ENCODE peak calls at places on chromosomes 12 and 14, in ten cellular contexts. One of them, this sample, is unnamed.

GRCh38 chr12:108801736-108802665 is 55.4 kb downstream of the SSH1 start:
- DNase-seq in foreskin fibroblast: peak
- DNase-seq in B cell: no peak
- DNase-seq in head of caudate nucleus: no peak
- DNase-seq in mammary epithelial cell: no peak
- DNase-seq in Panc1: no peak
- DNase-seq in GM19239: no peak
- DNase-seq in colonic mucosa: peak
- DNase-seq in HFFc6: peak
- DNase-seq in stimulated activated CD8-positive, alpha-beta memory T cell treated with anti-CD3 and anti-CD28 coated beads, Interleukin-4, amount 100 ng/mL, for 4 hours: no peak
- DNase-seq in this sample: no peak

GRCh38 chr12:116595186-116595585 is 36.0 kb downstream of the MAP1LC3B2 start:
- DNase-seq in colonic mucosa: no peak
- DNase-seq in HFFc6: no peak
- DNase-seq in foreskin fibroblast: peak
- DNase-seq in Panc1: no peak
- DNase-seq in GM19239: no peak
- DNase-seq in stimulated activated CD8-positive, alpha-beta memory T cell treated with anti-CD3 and anti-CD28 coated beads, Interleukin-4, amount 100 ng/mL, for 4 hours: no peak
- DNase-seq in mammary epithelial cell: no peak
- DNase-seq in B cell: no peak
- DNase-seq in head of caudate nucleus: no peak
- DNase-seq in this sample: no peak

GRCh38 chr12:77113971-77114370 is 48.6 kb upstream of the E2F7 start:
- DNase-seq in stimulated activated CD8-positive, alpha-beta memory T cell treated with anti-CD3 and anti-CD28 coated beads, Interleukin-4, amount 100 ng/mL, for 4 hours: no peak
- DNase-seq in foreskin fibroblast: peak
- DNase-seq in B cell: no peak
- DNase-seq in Panc1: no peak
- DNase-seq in HFFc6: no peak
- DNase-seq in GM19239: no peak
- DNase-seq in colonic mucosa: no peak
- DNase-seq in head of caudate nucleus: no peak
- DNase-seq in mammary epithelial cell: no peak
- DNase-seq in this sample: no peak

GRCh38 chr12:10220398-10221077 is 7.9 kb downstream of the GABARAPL1 start:
- DNase-seq in colonic mucosa: peak
- DNase-seq in stimulated activated CD8-positive, alpha-beta memory T cell treated with anti-CD3 and anti-CD28 coated beads, Interleukin-4, amount 100 ng/mL, for 4 hours: no peak
- DNase-seq in foreskin fibroblast: peak
- DNase-seq in GM19239: no peak
- DNase-seq in Panc1: no peak
- DNase-seq in B cell: no peak
- DNase-seq in head of caudate nucleus: peak
- DNase-seq in mammary epithelial cell: peak
- DNase-seq in HFFc6: peak
- DNase-seq in this sample: peak

GRCh38 chr14:86357119-86357518 is 827.2 kb downstream of the FLRT2 start:
- DNase-seq in GM19239: no peak
- DNase-seq in stimulated activated CD8-positive, alpha-beta memory T cell treated with anti-CD3 and anti-CD28 coated beads, Interleukin-4, amount 100 ng/mL, for 4 hours: no peak
- DNase-seq in colonic mucosa: no peak
- DNase-seq in Panc1: no peak
- DNase-seq in mammary epithelial cell: no peak
- DNase-seq in HFFc6: no peak
- DNase-seq in head of caudate nucleus: no peak
- DNase-seq in foreskin fibroblast: no peak
- DNase-seq in B cell: no peak
- DNase-seq in this sample: no peak

GRCh38 chr12:2318286-2318685 is 265.5 kb downstream of the CACNA1C start:
- DNase-seq in HFFc6: no peak
- DNase-seq in head of caudate nucleus: no peak
- DNase-seq in stimulated activated CD8-positive, alpha-beta memory T cell treated with anti-CD3 and anti-CD28 coated beads, Interleukin-4, amount 100 ng/mL, for 4 hours: no peak
- DNase-seq in mammary epithelial cell: no peak
- DNase-seq in Panc1: no peak
- DNase-seq in colonic mucosa: no peak
- DNase-seq in foreskin fibroblast: peak
- DNase-seq in GM19239: no peak
- DNase-seq in B cell: no peak
- DNase-seq in this sample: no peak

GRCh38 chr12:124577986-124578385 is 10.6 kb upstream of the NCOR2 start:
- DNase-seq in stimulated activated CD8-positive, alpha-beta memory T cell treated with anti-CD3 and anti-CD28 coated beads, Interleukin-4, amount 100 ng/mL, for 4 hours: no peak
- DNase-seq in HFFc6: no peak
- DNase-seq in Panc1: no peak
- DNase-seq in foreskin fibroblast: no peak
- DNase-seq in colonic mucosa: no peak
- DNase-seq in GM19239: no peak
- DNase-seq in mammary epithelial cell: peak
- DNase-seq in head of caudate nucleus: no peak
- DNase-seq in B cell: no peak
- DNase-seq in this sample: no peak

GRCh38 chr12:25502071-25502555 is 51.0 kb downstream of the LMNTD1 start:
- DNase-seq in B cell: no peak
- DNase-seq in foreskin fibroblast: no peak
- DNase-seq in mammary epithelial cell: no peak
- DNase-seq in head of caudate nucleus: no peak
- DNase-seq in stimulated activated CD8-positive, alpha-beta memory T cell treated with anti-CD3 and anti-CD28 coated beads, Interleukin-4, amount 100 ng/mL, for 4 hours: no peak
- DNase-seq in HFFc6: no peak
- DNase-seq in GM19239: no peak
- DNase-seq in Panc1: no peak
- DNase-seq in colonic mucosa: no peak
- DNase-seq in this sample: no peak

GRCh38 chr14:85071447-85071846 is 458.5 kb upstream of the FLRT2 start:
- DNase-seq in stimulated activated CD8-positive, alpha-beta memory T cell treated with anti-CD3 and anti-CD28 coated beads, Interleukin-4, amount 100 ng/mL, for 4 hours: no peak
- DNase-seq in foreskin fibroblast: no peak
- DNase-seq in Panc1: no peak
- DNase-seq in mammary epithelial cell: no peak
- DNase-seq in colonic mucosa: peak
- DNase-seq in GM19239: no peak
- DNase-seq in head of caudate nucleus: no peak
- DNase-seq in B cell: no peak
- DNase-seq in HFFc6: no peak
- DNase-seq in this sample: no peak

GRCh38 chr12:29073631-29074239 is 75.3 kb upstream of the FAR2 start:
- DNase-seq in head of caudate nucleus: no peak
- DNase-seq in foreskin fibroblast: peak
- DNase-seq in mammary epithelial cell: peak
- DNase-seq in HFFc6: peak
- DNase-seq in Panc1: peak
- DNase-seq in stimulated activated CD8-positive, alpha-beta memory T cell treated with anti-CD3 and anti-CD28 coated beads, Interleukin-4, amount 100 ng/mL, for 4 hours: no peak
- DNase-seq in GM19239: no peak
- DNase-seq in colonic mucosa: peak
- DNase-seq in B cell: peak
- DNase-seq in this sample: peak

GRCh38 chr14:79476133-79476532 is 735.2 kb downstream of the DIO2 start:
- DNase-seq in HFFc6: no peak
- DNase-seq in foreskin fibroblast: no peak
- DNase-seq in GM19239: no peak
- DNase-seq in stimulated activated CD8-positive, alpha-beta memory T cell treated with anti-CD3 and anti-CD28 coated beads, Interleukin-4, amount 100 ng/mL, for 4 hours: no peak
- DNase-seq in head of caudate nucleus: no peak
- DNase-seq in Panc1: no peak
- DNase-seq in B cell: no peak
- DNase-seq in colonic mucosa: no peak
- DNase-seq in mammary epithelial cell: no peak
- DNase-seq in this sample: no peak

GRCh38 chr12:2634481-2634880 is 160.3 kb upstream of the FKBP4 start:
- DNase-seq in Panc1: no peak
- DNase-seq in stimulated activated CD8-positive, alpha-beta memory T cell treated with anti-CD3 and anti-CD28 coated beads, Interleukin-4, amount 100 ng/mL, for 4 hours: no peak
- DNase-seq in foreskin fibroblast: peak
- DNase-seq in mammary epithelial cell: no peak
- DNase-seq in B cell: no peak
- DNase-seq in head of caudate nucleus: no peak
- DNase-seq in HFFc6: no peak
- DNase-seq in GM19239: no peak
- DNase-seq in colonic mucosa: no peak
- DNase-seq in this sample: no peak

GRCh38 chr14:99524804-99525698 is 43.8 kb downstream of the CCNK start:
- DNase-seq in head of caudate nucleus: no peak
- DNase-seq in mammary epithelial cell: no peak
- DNase-seq in foreskin fibroblast: peak
- DNase-seq in colonic mucosa: peak
- DNase-seq in Panc1: no peak
- DNase-seq in B cell: no peak
- DNase-seq in stimulated activated CD8-positive, alpha-beta memory T cell treated with anti-CD3 and anti-CD28 coated beads, Interleukin-4, amount 100 ng/mL, for 4 hours: no peak
- DNase-seq in HFFc6: peak
- DNase-seq in GM19239: no peak
- DNase-seq in this sample: peak

GRCh38 chr12:45914090-45914489 is 76.3 kb downstream of the SCAF11 start:
- DNase-seq in mammary epithelial cell: peak
- DNase-seq in Panc1: peak
- DNase-seq in B cell: no peak
- DNase-seq in colonic mucosa: no peak
- DNase-seq in foreskin fibroblast: peak
- DNase-seq in head of caudate nucleus: no peak
- DNase-seq in GM19239: no peak
- DNase-seq in stimulated activated CD8-positive, alpha-beta memory T cell treated with anti-CD3 and anti-CD28 coated beads, Interleukin-4, amount 100 ng/mL, for 4 hours: no peak
- DNase-seq in HFFc6: peak
- DNase-seq in this sample: no peak

GRCh38 chr12:69329669-69330428 is 18.3 kb upstream of the LYZ start:
- DNase-seq in Panc1: no peak
- DNase-seq in colonic mucosa: no peak
- DNase-seq in foreskin fibroblast: no peak
- DNase-seq in B cell: peak
- DNase-seq in stimulated activated CD8-positive, alpha-beta memory T cell treated with anti-CD3 and anti-CD28 coated beads, Interleukin-4, amount 100 ng/mL, for 4 hours: no peak
- DNase-seq in head of caudate nucleus: no peak
- DNase-seq in mammary epithelial cell: no peak
- DNase-seq in GM19239: no peak
- DNase-seq in HFFc6: no peak
- DNase-seq in this sample: peak

GRCh38 chr14:39731912-39732311 is 299.7 kb upstream of the FBXO33 start:
- DNase-seq in colonic mucosa: no peak
- DNase-seq in stimulated activated CD8-positive, alpha-beta memory T cell treated with anti-CD3 and anti-CD28 coated beads, Interleukin-4, amount 100 ng/mL, for 4 hours: no peak
- DNase-seq in mammary epithelial cell: no peak
- DNase-seq in GM19239: no peak
- DNase-seq in foreskin fibroblast: no peak
- DNase-seq in B cell: no peak
- DNase-seq in HFFc6: no peak
- DNase-seq in Panc1: no peak
- DNase-seq in head of caudate nucleus: no peak
- DNase-seq in this sample: no peak

GRCh38 chr14:69842671-69843407 is 36.4 kb upstream of the SMOC1 start:
- DNase-seq in GM19239: no peak
- DNase-seq in Panc1: no peak
- DNase-seq in foreskin fibroblast: no peak
- DNase-seq in B cell: no peak
- DNase-seq in HFFc6: no peak
- DNase-seq in colonic mucosa: no peak
- DNase-seq in stimulated activated CD8-positive, alpha-beta memory T cell treated with anti-CD3 and anti-CD28 coated beads, Interleukin-4, amount 100 ng/mL, for 4 hours: no peak
- DNase-seq in mammary epithelial cell: no peak
- DNase-seq in head of caudate nucleus: no peak
- DNase-seq in this sample: no peak

GRCh38 chr12:126772171-126772864 is 1494.7 kb upstream of the TMEM132C start:
- DNase-seq in HFFc6: peak
- DNase-seq in GM19239: no peak
- DNase-seq in B cell: peak
- DNase-seq in colonic mucosa: no peak
- DNase-seq in mammary epithelial cell: peak
- DNase-seq in stimulated activated CD8-positive, alpha-beta memory T cell treated with anti-CD3 and anti-CD28 coated beads, Interleukin-4, amount 100 ng/mL, for 4 hours: peak
- DNase-seq in head of caudate nucleus: no peak
- DNase-seq in foreskin fibroblast: peak
- DNase-seq in Panc1: no peak
- DNase-seq in this sample: no peak

GRCh38 chr14:95460647-95461478 is 55.6 kb downstream of the SYNE3 start:
- DNase-seq in B cell: no peak
- DNase-seq in mammary epithelial cell: no peak
- DNase-seq in foreskin fibroblast: peak
- DNase-seq in HFFc6: peak
- DNase-seq in stimulated activated CD8-positive, alpha-beta memory T cell treated with anti-CD3 and anti-CD28 coated beads, Interleukin-4, amount 100 ng/mL, for 4 hours: no peak
- DNase-seq in GM19239: no peak
- DNase-seq in Panc1: no peak
- DNase-seq in head of caudate nucleus: peak
- DNase-seq in colonic mucosa: peak
- DNase-seq in this sample: no peak

GRCh38 chr14:74747237-74747636 is 15.9 kb upstream of the YLPM1 start:
- DNase-seq in B cell: no peak
- DNase-seq in head of caudate nucleus: no peak
- DNase-seq in colonic mucosa: no peak
- DNase-seq in mammary epithelial cell: no peak
- DNase-seq in Panc1: no peak
- DNase-seq in stimulated activated CD8-positive, alpha-beta memory T cell treated with anti-CD3 and anti-CD28 coated beads, Interleukin-4, amount 100 ng/mL, for 4 hours: no peak
- DNase-seq in foreskin fibroblast: no peak
- DNase-seq in GM19239: no peak
- DNase-seq in HFFc6: no peak
- DNase-seq in this sample: no peak

GRCh38 chr14:91229743-91230200 is 14.7 kb downstream of the GPR68 start:
- DNase-seq in HFFc6: peak
- DNase-seq in Panc1: no peak
- DNase-seq in colonic mucosa: no peak
- DNase-seq in foreskin fibroblast: no peak
- DNase-seq in B cell: peak
- DNase-seq in stimulated activated CD8-positive, alpha-beta memory T cell treated with anti-CD3 and anti-CD28 coated beads, Interleukin-4, amount 100 ng/mL, for 4 hours: peak
- DNase-seq in mammary epithelial cell: peak
- DNase-seq in GM19239: peak
- DNase-seq in head of caudate nucleus: no peak
- DNase-seq in this sample: peak

GRCh38 chr14:100213956-100214767 is 24.8 kb upstream of the YY1 start:
- DNase-seq in GM19239: peak
- DNase-seq in foreskin fibroblast: peak
- DNase-seq in B cell: peak
- DNase-seq in Panc1: no peak
- DNase-seq in HFFc6: peak
- DNase-seq in head of caudate nucleus: peak
- DNase-seq in stimulated activated CD8-positive, alpha-beta memory T cell treated with anti-CD3 and anti-CD28 coated beads, Interleukin-4, amount 100 ng/mL, for 4 hours: peak
- DNase-seq in colonic mucosa: peak
- DNase-seq in mammary epithelial cell: peak
- DNase-seq in this sample: peak

GRCh38 chr14:50363734-50364113 is 33.0 kb downstream of the CDKL1 start:
- DNase-seq in foreskin fibroblast: peak
- DNase-seq in Panc1: no peak
- DNase-seq in GM19239: peak
- DNase-seq in stimulated activated CD8-positive, alpha-beta memory T cell treated with anti-CD3 and anti-CD28 coated beads, Interleukin-4, amount 100 ng/mL, for 4 hours: no peak
- DNase-seq in head of caudate nucleus: no peak
- DNase-seq in HFFc6: no peak
- DNase-seq in B cell: peak
- DNase-seq in mammary epithelial cell: no peak
- DNase-seq in colonic mucosa: peak
- DNase-seq in this sample: no peak

GRCh38 chr12:74066476-74066875 is 471.2 kb upstream of the ATXN7L3B start:
- DNase-seq in GM19239: no peak
- DNase-seq in mammary epithelial cell: no peak
- DNase-seq in foreskin fibroblast: no peak
- DNase-seq in head of caudate nucleus: no peak
- DNase-seq in Panc1: no peak
- DNase-seq in B cell: no peak
- DNase-seq in stimulated activated CD8-positive, alpha-beta memory T cell treated with anti-CD3 and anti-CD28 coated beads, Interleukin-4, amount 100 ng/mL, for 4 hours: no peak
- DNase-seq in HFFc6: no peak
- DNase-seq in colonic mucosa: no peak
- DNase-seq in this sample: no peak

GRCh38 chr12:3820122-3820521 is 53.1 kb downstream of the PARP11 start:
- DNase-seq in head of caudate nucleus: no peak
- DNase-seq in mammary epithelial cell: peak
- DNase-seq in foreskin fibroblast: peak
- DNase-seq in colonic mucosa: no peak
- DNase-seq in stimulated activated CD8-positive, alpha-beta memory T cell treated with anti-CD3 and anti-CD28 coated beads, Interleukin-4, amount 100 ng/mL, for 4 hours: no peak
- DNase-seq in B cell: no peak
- DNase-seq in GM19239: no peak
- DNase-seq in Panc1: no peak
- DNase-seq in HFFc6: peak
- DNase-seq in this sample: no peak

This sample was measured in mucosa of descending colon.